ENCODE peak calls at places on chromosomes 6 and 20, in ten cellular contexts. V, D, E, B, A, S, Q, U, K and R are unnamed samples.

GRCh38 chr6:148146717-148147116 is 195.9 kb upstream of the SASH1 start:
- DNase-seq in V (no peak), D (no peak), E (no peak), B (no peak), A (no peak), S (no peak), Q (no peak), U (no peak), K (no peak), R (no peak)

GRCh38 chr6:46473866-46474265 is 17.4 kb downstream of the RCAN2 start:
- DNase-seq in V (no peak), D (no peak), E (no peak), B (no peak), A (no peak), S (no peak), Q (no peak), U (no peak), K (no peak), R (no peak)

GRCh38 chr6:97438011-97438671 is 155.1 kb upstream of the MMS22L start:
- DNase-seq in V (no peak), D (no peak), E (no peak), B (no peak), A (no peak), S (no peak), Q (no peak), U (no peak), K (no peak), R (no peak)

GRCh38 chr6:42367353-42368011 is 84.2 kb downstream of the TRERF1 start:
- DNase-seq in V (no peak), D (no peak), E (no peak), B (no peak), A (peak; percentile 35), S (no peak), Q (no peak), U (no peak), K (no peak), R (no peak)

GRCh38 chr6:21053612-21054011 is 519.4 kb downstream of the CDKAL1 start:
- DNase-seq in V (no peak), D (no peak), E (no peak), B (no peak), A (no peak), S (no peak), Q (no peak), U (no peak), K (no peak), R (no peak)

GRCh38 chr6:80094017-80094416 is 12.5 kb upstream of the BCKDHB start:
- DNase-seq in V (no peak), D (no peak), E (no peak), B (peak; percentile 11), A (no peak), S (no peak), Q (no peak), U (no peak), K (no peak), R (no peak)

GRCh38 chr20:62768815-62769287 is 27.4 kb upstream of the MRGBP start:
- DNase-seq in V (peak; percentile 82), D (peak; percentile 58), E (no peak), B (no peak), A (peak; percentile 41), S (no peak), Q (no peak), U (peak; percentile 65), K (no peak), R (no peak)

GRCh38 chr6:5745081-5745480 is 261.6 kb downstream of the NRN1 start:
- DNase-seq in V (no peak), D (no peak), E (no peak), B (no peak), A (no peak), S (no peak), Q (no peak), U (no peak), K (no peak), R (no peak)

GRCh38 chr6:41337709-41338108 is 2.3 kb downstream of the NCR2 start:
- DNase-seq in V (no peak), D (no peak), E (no peak), B (no peak), A (no peak), S (no peak), Q (no peak), U (no peak), K (no peak), R (no peak)

GRCh38 chr20:9019833-9020232 is 49.1 kb upstream of the PLCB4 start:
- DNase-seq in V (no peak), D (no peak), E (no peak), B (no peak), A (no peak), S (no peak), Q (no peak), U (no peak), K (no peak), R (no peak)

GRCh38 chr6:169961772-169962561 is 210.5 kb downstream of the ERMARD start:
- DNase-seq in V (peak; percentile 24), D (peak; percentile 74), E (peak; percentile 75), B (no peak), A (peak; percentile 21), S (peak; percentile 68), Q (no peak), U (peak; percentile 88), K (no peak), R (no peak)

GRCh38 chr6:140343128-140343527 is 968.7 kb upstream of the CITED2 start:
- DNase-seq in V (no peak), D (no peak), E (no peak), B (no peak), A (no peak), S (no peak), Q (no peak), U (no peak), K (no peak), R (no peak)

GRCh38 chr6:101083533-101084172 is 202.5 kb upstream of the ASCC3 start:
- DNase-seq in V (no peak), D (no peak), E (no peak), B (peak; percentile 90), A (no peak), S (no peak), Q (peak; percentile 9), U (no peak), K (no peak), R (no peak)

GRCh38 chr6:130577178-130577919 is 211.5 kb downstream of the TMEM200A start:
- DNase-seq in V (no peak), D (no peak), E (no peak), B (no peak), A (no peak), S (no peak), Q (no peak), U (no peak), K (no peak), R (no peak)

GRCh38 chr6:87789198-87789899 is 87.3 kb upstream of the AKIRIN2 start:
- DNase-seq in V (no peak), D (no peak), E (no peak), B (peak; percentile 90), A (no peak), S (no peak), Q (peak; percentile 93), U (no peak), K (peak; percentile 18), R (no peak)

GRCh38 chr6:106477790-106478189 is 117.3 kb downstream of the CRYBG1 start:
- DNase-seq in V (no peak), D (no peak), E (no peak), B (no peak), A (no peak), S (no peak), Q (no peak), U (no peak), K (no peak), R (no peak)

GRCh38 chr6:126530777-126531176 is 190.9 kb downstream of the CENPW start:
- DNase-seq in V (no peak), D (no peak), E (no peak), B (no peak), A (no peak), S (no peak), Q (no peak), U (no peak), K (no peak), R (no peak)

GRCh38 chr6:26249959-26250805 is 114.8 kb upstream of the BTN3A2 start:
- DNase-seq in V (peak; percentile 59), D (no peak), E (peak; percentile 76), B (peak; percentile 82), A (peak; percentile 84), S (peak; percentile 72), Q (peak; percentile 58), U (peak; percentile 83), K (peak; percentile 17), R (no peak)

GRCh38 chr20:50346372-50347347 is 156.0 kb downstream of the CEBPB start:
- DNase-seq in V (peak; percentile 84), D (peak; percentile 77), E (peak; percentile 97), B (peak; percentile 55), A (peak; percentile 83), S (peak; percentile 92), Q (no peak), U (no peak), K (peak; percentile 83), R (peak; percentile 97)
- TF ChIP-seq POLR2A in V (no peak), D (no peak), E (no peak), B (no peak), A (peak; percentile 31), S (no peak), Q (no peak), U (no peak), K (no peak), R (no peak)

GRCh38 chr6:56356431-56356830 is 109.1 kb upstream of the COL21A1 start:
- DNase-seq in V (no peak), D (no peak), E (no peak), B (no peak), A (no peak), S (no peak), Q (no peak), U (no peak), K (no peak), R (no peak)
- TF ChIP-seq EP300 in V (no peak), D (no peak), E (no peak), B (no peak), A (no peak), S (no peak), Q (no peak), U (no peak), K (no peak), R (no peak)

DNA sequence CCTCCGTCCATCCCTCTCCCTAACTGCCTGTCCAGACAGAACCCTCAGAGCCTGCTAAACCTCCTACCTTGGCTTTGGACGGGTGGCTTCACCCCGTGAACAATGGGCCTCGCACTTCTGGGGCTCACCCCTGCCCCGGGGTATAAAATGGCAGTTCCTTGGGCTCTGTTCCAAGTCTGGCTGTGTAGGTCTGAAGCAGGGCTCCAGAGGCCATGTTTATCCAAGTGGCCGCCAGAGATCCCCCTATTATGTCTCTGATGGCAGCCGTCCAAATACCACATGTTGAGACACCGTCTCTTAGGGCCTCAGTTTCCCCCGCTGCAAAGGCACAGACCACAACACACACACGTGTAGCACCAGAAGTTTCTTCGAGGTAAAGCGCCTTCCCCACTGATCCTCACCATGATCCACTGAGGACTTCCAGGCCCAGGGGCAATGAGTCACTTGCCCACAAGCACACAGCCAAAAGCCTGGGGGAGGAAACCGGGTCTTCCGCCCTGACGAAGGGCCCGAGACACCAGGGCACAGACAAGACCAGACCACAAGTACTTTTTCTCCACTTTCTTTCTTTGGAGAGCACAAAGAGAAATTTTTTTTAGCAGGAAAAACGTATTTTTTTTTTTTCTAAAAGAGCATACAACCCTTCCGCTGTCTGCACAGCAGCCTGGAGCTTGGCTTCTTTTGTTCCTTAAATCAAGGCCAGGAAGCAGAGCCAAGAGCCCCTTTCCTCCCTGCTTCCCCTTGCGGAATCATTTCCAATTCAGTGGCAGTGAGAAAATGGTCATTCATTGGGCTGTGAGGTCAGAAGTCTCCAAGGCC is 11.8 kb downstream of the CPNE5 start:
- DNase-seq in V (no peak), D (peak; percentile 62), E (peak; percentile 71), B (no peak), A (no peak), S (no peak), Q (no peak), U (no peak), K (no peak), R (no peak)
- H3K27ac ChIP-seq in V (peak overlapping the region; percentile 49), D (no peak overlapping the region), E (peak overlapping the region; percentile 11), B (no peak overlapping the region), A (no peak overlapping the region), S (peak overlapping the region; percentile 57), Q (no peak overlapping the region), U (peak overlapping the region; percentile 12), K (peak overlapping the region; percentile 41), R (peak overlapping the region; percentile 17)

GRCh38 chr20:21303061-21303871 is at the start of gene XRN2:
- DNase-seq in V (peak; percentile 96), D (peak; percentile 96), E (peak; percentile 98), B (peak; percentile 97), A (peak; percentile 97), S (peak; percentile 97), Q (peak; percentile 98), U (peak; percentile 100), K (peak; percentile 93), R (peak; percentile 98)
- TF ChIP-seq POLR2A in V (no peak), D (peak; percentile 84), E (peak; percentile 66), B (peak; percentile 95), A (peak; percentile 89), S (no peak), Q (peak; percentile 95), U (peak; percentile 81), K (peak; percentile 48), R (peak; percentile 58)